ENCODE peak calls at places on chromosome X, in five cellular contexts. P is cardiac fibroblast, Z is A549, I is neural crest cell, B is WERI-Rb-1. E is an unnamed sample.

GRCh38 chrX:152647978-152648377 is 10.3 kb downstream of the GABRQ start:
- DNase-seq in I (no peak), Z (no peak), B (no peak), P (no peak), E (no peak)

GRCh38 chrX:113412106-113412505 is 571.5 kb upstream of the AMOT start:
- DNase-seq in I (no peak), Z (no peak), P (no peak), B (no peak), E (no peak)

GRCh38 chrX:111555559-111555958 is 44.1 kb downstream of the SERTM2 start:
- DNase-seq in P (no peak), B (no peak), Z (no peak), I (no peak), E (no peak)

GRCh38 chrX:103101280-103102042 is 8.5 kb upstream of the NXF3 start:
- DNase-seq in P (peak; percentile 35), B (no peak), Z (no peak), I (no peak), E (no peak)

GRCh38 chrX:131802836-131803626 is 220.1 kb upstream of the STK26 start:
- DNase-seq in I (no peak), P (no peak), Z (peak; percentile 49), B (peak; percentile 65), E (peak; percentile 37)

GRCh38 chrX:150352581-150352980 is 10.5 kb upstream of the MAMLD1 start:
- DNase-seq in I (no peak), Z (no peak), P (peak; percentile 39), B (no peak), E (no peak)

GRCh38 chrX:85963736-85964135 is 83.6 kb downstream of the CHM start:
- DNase-seq in P (peak; percentile 70), B (no peak), Z (peak; percentile 2), I (no peak), E (peak; percentile 23)

GRCh38 chrX:49995795-49996455 is 73.5 kb downstream of the CLCN5 start:
- DNase-seq in B (no peak), Z (no peak), P (no peak), I (no peak), E (no peak)

GRCh38 chrX:2714551-2714950 is 23.5 kb downstream of the CD99 start:
- DNase-seq in B (no peak), P (no peak), Z (no peak), I (no peak), E (no peak)

GRCh38 chrX:39308126-39308525 is 506.9 kb downstream of the MID1IP1 start:
- DNase-seq in I (no peak), B (no peak), Z (no peak), P (peak; percentile 22), E (no peak)

GRCh38 chrX:100663651-100664050 is 19.7 kb downstream of the SRPX2 start:
- DNase-seq in P (no peak), I (no peak), B (no peak), Z (no peak), E (no peak)

GRCh38 chrX:36198575-36198974 is 279.0 kb downstream of the CFAP47 start:
- DNase-seq in B (no peak), P (no peak), Z (no peak), I (no peak), E (no peak)

GRCh38 chrX:115949900-115950822 is 220.4 kb upstream of the AGTR2 start:
- DNase-seq in I (no peak), B (peak; percentile 95), P (no peak), Z (no peak), E (no peak)

GRCh38 chrX:20606831-20607230 is 340.1 kb upstream of the RPS6KA3 start:
- DNase-seq in Z (no peak), B (no peak), I (no peak), P (no peak), E (no peak)

GRCh38 chrX:22202251-22202650 is 70.5 kb upstream of the CBLL2 start:
- DNase-seq in I (no peak), B (no peak), P (peak; percentile 1), Z (no peak), E (no peak)

GRCh38 chrX:38636949-38637819 is 75.8 kb downstream of the TSPAN7 start:
- DNase-seq in I (no peak), Z (no peak), B (no peak), P (no peak), E (no peak)

GRCh38 chrX:124332481-124333424 is at the start of gene TEX13D:
- DNase-seq in B (no peak), P (no peak), I (no peak), Z (no peak), E (no peak)

GRCh38 chrX:10415704-10416001 is 204.7 kb downstream of the MID1 start:
- DNase-seq in I (no peak), Z (no peak), P (no peak), B (no peak), E (no peak)

GRCh38 chrX:111100191-111100590 is 4.2 kb downstream of the PAK3 start:
- DNase-seq in B (peak; percentile 26), I (peak; percentile 48), Z (peak; percentile 72), P (peak; percentile 39), E (no peak)

GRCh38 chrX:77447339-77448149 is at the start of gene FGF16:
- DNase-seq in I (no peak), P (no peak), B (no peak), Z (no peak), E (no peak)

GRCh38 chrX:13662537-13662841 is 9.5 kb downstream of the TCEANC start:
- DNase-seq in I (no peak), P (peak; percentile 78), Z (no peak), B (no peak), E (no peak)

GRCh38 chrX:103640401-103641155 is 11.8 kb downstream of the TCEAL1 start:
- DNase-seq in B (no peak), Z (no peak), P (no peak), I (no peak), E (no peak)

GRCh38 chrX:111671668-111672067 is 9.3 kb upstream of the ALG13 start:
- DNase-seq in Z (no peak), P (peak; percentile 40), B (no peak), I (no peak), E (no peak)

GRCh38 chrX:150575415-150575814 is 7.0 kb downstream of the MTM1 start:
- DNase-seq in I (no peak), B (no peak), P (peak; percentile 10), Z (no peak), E (no peak)

GRCh38 chrX:137233478-137233877 is 199.7 kb upstream of the GPR101 start:
- DNase-seq in Z (no peak), B (no peak), I (no peak), P (no peak), E (no peak)

GRCh38 chrX:137234651-137235402 is 201.0 kb upstream of the GPR101 start:
- DNase-seq in B (no peak), P (no peak), I (no peak), Z (no peak), E (no peak)

GRCh38 chrX:137236837-137237236 is 203.0 kb upstream of the GPR101 start:
- DNase-seq in I (no peak), Z (no peak), B (no peak), P (no peak), E (no peak)
- TF ChIP-seq CTCF in I (no peak), Z (no peak), B (no peak), P (no peak), E (no peak)

DNA sequence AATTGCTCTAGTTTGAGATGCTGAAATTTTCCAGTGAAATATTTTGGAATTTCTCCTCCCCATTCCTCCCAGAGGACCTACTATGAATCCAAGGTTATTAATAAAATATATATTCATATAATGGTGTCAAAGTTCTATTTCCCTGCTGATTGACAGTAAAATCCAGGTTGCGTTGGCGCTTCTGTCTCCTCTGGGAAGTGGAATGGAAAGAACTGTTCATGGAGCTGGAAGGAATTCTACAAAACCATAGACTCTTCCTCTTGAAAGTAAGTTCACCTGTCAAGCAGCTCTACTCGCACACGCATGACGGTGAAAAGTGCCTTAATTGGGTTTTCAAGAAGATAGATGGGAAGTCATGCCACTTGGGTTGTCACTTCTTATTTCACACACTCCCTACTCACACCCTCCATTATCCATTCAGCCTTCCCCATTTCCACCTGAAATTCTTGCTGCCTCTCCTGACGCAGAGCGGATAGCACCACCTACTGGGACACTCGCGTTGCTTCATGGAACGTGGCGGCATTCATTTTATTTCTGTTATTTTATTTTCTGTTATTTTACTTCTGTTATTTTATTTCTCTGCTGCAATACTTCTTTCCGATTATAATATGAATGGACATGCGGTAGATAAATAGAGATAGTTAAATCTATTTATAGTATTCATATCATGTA is 351.5 kb downstream of the NLGN4X start:
- DNase-seq in P (no peak), B (peak; percentile 29), Z (peak; percentile 0), I (peak; percentile 25), E (no peak)
- TF ChIP-seq CTCF in P (no peak), B (peak; percentile 71), Z (peak; percentile 15), I (peak; percentile 87), E (peak; percentile 32)

DNA sequence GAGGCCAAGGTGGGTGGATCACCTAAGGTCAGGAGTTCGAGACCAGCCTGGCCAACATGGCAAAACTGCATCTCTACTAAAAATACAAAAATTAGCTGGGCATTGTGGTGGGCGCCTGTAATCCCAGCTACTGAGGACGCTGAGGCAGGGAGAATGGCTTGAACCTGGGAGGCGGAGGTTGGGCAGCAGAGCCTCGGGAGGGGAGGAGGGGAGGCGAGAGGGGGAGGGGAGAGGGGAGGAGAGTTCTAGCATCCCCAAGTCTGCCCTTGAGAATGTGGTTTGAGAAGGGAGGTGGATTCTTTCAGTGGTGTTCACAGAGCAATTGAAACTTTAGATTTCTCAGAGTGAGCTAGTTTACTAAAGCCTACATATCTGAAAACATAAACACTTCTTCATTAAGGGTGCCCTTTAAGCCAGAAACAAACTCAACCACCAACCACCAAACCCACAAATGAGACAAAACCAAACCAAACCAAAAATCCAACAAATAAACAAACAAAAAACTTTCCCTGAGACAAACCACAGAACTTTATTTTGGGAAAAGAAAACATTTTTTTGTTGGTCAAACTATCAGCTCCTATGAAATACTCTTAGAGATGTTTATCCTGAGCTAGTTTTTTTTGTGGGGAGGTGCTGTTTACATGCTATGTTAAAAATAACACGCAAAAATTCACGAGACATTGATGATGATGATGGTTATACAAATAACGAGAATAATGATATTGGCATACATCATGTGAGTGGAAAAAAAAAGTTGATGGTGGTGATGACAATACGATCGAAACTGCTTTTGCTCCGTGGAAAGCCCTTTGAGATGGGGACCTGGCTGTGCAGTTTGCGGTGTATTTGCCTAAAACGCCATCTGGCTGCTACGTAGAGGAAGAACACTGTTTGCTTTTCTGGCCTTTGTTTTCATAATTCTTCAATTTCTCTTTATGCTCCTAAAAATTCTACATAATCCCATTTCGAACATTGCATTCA is 98.2 kb upstream of the PRKX start:
- DNase-seq in Z (peak; percentile 40), I (no peak), P (peak; percentile 65), B (peak; percentile 29), E (no peak)
- TF ChIP-seq CTCF in Z (peak; percentile 65), I (peak; percentile 79), P (peak; percentile 47), B (peak; percentile 68), E (peak; percentile 40)

GRCh38 chrX:154300815-154301214 is 5.2 kb downstream of the TKTL1 start:
- DNase-seq in I (no peak), P (no peak), B (no peak), Z (no peak), E (no peak)
- TF ChIP-seq CTCF in I (no peak), P (no peak), B (no peak), Z (no peak), E (no peak)

GRCh38 chrX:63270873-63271272 is 80.3 kb downstream of the SPIN4 start:
- DNase-seq in B (no peak), I (no peak), P (no peak), Z (no peak), E (no peak)

GRCh38 chrX:63275127-63275526 is 76.0 kb downstream of the SPIN4 start:
- DNase-seq in P (peak; percentile 5), I (peak; percentile 14), B (peak; percentile 52), Z (peak; percentile 5), E (no peak)
- TF ChIP-seq CTCF in P (peak; percentile 62), I (peak; percentile 48), B (peak; percentile 82), Z (peak; percentile 18), E (peak; percentile 52)

E was measured in AG09319.